ENCODE peak calls at places on chromosomes 3 and 15, in seven cellular contexts. H is body of pancreas, Z is GM23248, G is mucosa of descending colon, P is esophagus muscularis mucosa, U is tibial artery, V is aorta. Y is an unnamed sample.
A peak's percentile ranks its signal among the peaks of the same experiment; 100 is the strongest.

GRCh38 chr3:11364181-11364580 is 92.0 kb downstream of the ATG7 start:
- DNase-seq in G (no peak), Z (peak; percentile 65), H (no peak), P (no peak), V (no peak), U (no peak), Y (no peak)

GRCh38 chr3:134309987-134310700 is 59.5 kb upstream of the RYK start:
- DNase-seq in H (no peak), Z (no peak), V (peak; percentile 20), G (peak; percentile 61), P (no peak), U (no peak), Y (no peak)

GRCh38 chr3:23159929-23160328 is 43.2 kb upstream of the UBE2E2 start:
- DNase-seq in G (no peak), Z (peak; percentile 91), U (no peak), P (no peak), H (no peak), V (no peak), Y (no peak)

GRCh38 chr3:192571197-192571791 is 156.0 kb downstream of the FGF12 start:
- DNase-seq in U (peak; percentile 75), G (peak; percentile 9), P (no peak), Z (peak; percentile 82), V (peak; percentile 92), H (peak; percentile 40), Y (peak; percentile 67)

GRCh38 chr15:35141743-35142356 is 56.8 kb upstream of the NANOGP8 start:
- DNase-seq in Z (peak; percentile 85), P (no peak), V (no peak), H (no peak), G (no peak), U (no peak), Y (no peak)

GRCh38 chr3:78734048-78734637 is 1033.7 kb downstream of the ROBO1 start:
- DNase-seq in G (no peak), P (no peak), U (no peak), Z (peak; percentile 60), H (no peak), V (no peak), Y (no peak)

GRCh38 chr3:188001052-188001567 is 152.8 kb upstream of the LPP start:
- DNase-seq in V (no peak), U (no peak), H (no peak), Z (peak; percentile 3), P (no peak), G (no peak), Y (no peak)

GRCh38 chr3:28050895-28051294 is 190.5 kb upstream of the CMC1 start:
- DNase-seq in P (no peak), V (no peak), G (peak; percentile 77), Z (peak; percentile 85), U (no peak), H (no peak), Y (no peak)

GRCh38 chr3:140760324-140761075 is 82.6 kb downstream of the TRIM42 start:
- DNase-seq in V (no peak), Z (no peak), P (peak; percentile 78), H (no peak), G (no peak), U (no peak), Y (no peak)

GRCh38 chr15:65006876-65007275 is 17.2 kb upstream of the SPG21 start:
- DNase-seq in H (no peak), G (no peak), U (no peak), Z (no peak), V (no peak), P (no peak), Y (no peak)

GRCh38 chr3:106119691-106120090 is 250.9 kb upstream of the CBLB start:
- DNase-seq in H (no peak), V (no peak), Z (peak; percentile 89), U (no peak), P (no peak), G (no peak), Y (no peak)

GRCh38 chr3:5298453-5298852 is 110.9 kb downstream of the EDEM1 start:
- DNase-seq in G (no peak), Z (no peak), U (no peak), H (no peak), V (no peak), P (no peak), Y (no peak)

GRCh38 chr15:74431645-74432044 is 2.1 kb downstream of the SEMA7A start:
- DNase-seq in Z (peak; percentile 44), H (no peak), P (no peak), U (no peak), G (no peak), V (no peak), Y (no peak)

GRCh38 chr3:183762304-183762703 is 63.1 kb downstream of the MAP6D1 start:
- DNase-seq in V (no peak), G (no peak), H (no peak), U (no peak), Z (no peak), P (no peak), Y (no peak)

GRCh38 chr15:95266481-95267061 is 1035.2 kb downstream of the MCTP2 start:
- DNase-seq in U (no peak), H (no peak), P (no peak), G (no peak), Z (peak; percentile 67), V (no peak), Y (no peak)

GRCh38 chr3:177929310-177929709 is 606.9 kb upstream of the KCNMB2 start:
- DNase-seq in H (no peak), Z (peak; percentile 46), P (no peak), G (no peak), U (no peak), V (no peak), Y (no peak)

DNA sequence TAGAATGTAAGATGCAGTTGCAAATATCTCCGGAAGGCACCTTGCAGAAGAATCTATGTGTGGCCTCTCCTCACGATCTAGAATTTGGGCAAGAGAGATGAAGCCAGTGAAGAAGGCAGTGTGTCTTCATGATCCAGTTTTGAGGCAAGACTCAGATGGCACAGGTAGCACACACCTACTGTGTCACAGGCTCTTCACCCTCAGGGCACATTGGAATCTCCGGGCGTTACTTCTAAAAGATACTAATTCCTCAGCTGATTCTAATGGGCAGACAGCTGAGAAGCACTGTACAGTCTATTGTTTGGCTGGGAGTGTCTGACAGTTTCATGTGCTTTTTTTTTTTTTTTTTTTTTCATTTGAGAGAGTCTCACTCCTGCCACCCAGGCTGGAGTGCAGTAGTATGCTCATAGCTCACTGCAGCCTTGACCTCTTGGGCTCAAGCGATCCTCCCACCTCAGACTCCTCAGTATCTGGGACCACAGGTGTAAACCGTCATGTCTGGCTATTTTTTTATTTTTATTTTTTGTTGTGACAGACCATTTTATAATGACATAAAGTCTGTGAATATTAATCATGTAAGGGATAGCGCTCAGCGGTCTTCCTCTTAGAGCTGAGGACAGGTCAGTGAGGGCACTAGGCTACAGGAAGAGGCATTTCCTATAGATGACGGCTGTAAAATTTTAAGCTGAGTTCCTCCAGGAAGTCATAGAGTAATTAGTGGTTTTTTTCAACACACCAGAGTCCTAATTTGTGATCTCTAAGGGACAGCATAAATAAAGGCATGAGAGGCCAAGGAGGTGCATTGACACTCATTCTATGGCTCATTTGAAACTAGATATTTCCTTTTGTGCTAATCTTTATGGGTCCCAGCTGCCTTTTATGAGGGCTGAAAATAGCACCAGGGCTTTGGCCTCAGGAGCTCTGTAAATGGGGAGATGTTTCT is 4.0 kb downstream of the C3orf52 start:
- DNase-seq in P (no peak), V (no peak), G (peak; percentile 59), Z (no peak), U (no peak), H (no peak), Y (no peak)
- H3K4me1 ChIP-seq in P (peaks cover 35% of the 10 kb centered on the region), V (no peaks in the 10 kb centered on the region), G (peaks cover 45% of the 10 kb centered on the region), Z (peaks cover 13% of the 10 kb centered on the region), U (peaks cover 21% of the 10 kb centered on the region), H (peaks cover 60% of the 10 kb centered on the region), Y (peaks cover 12% of the 10 kb centered on the region)

GRCh38 chr15:28915935-28916334 is 30.2 kb downstream of the APBA2 start:
- DNase-seq in V (peak; percentile 62), H (no peak), U (peak; percentile 58), Z (no peak), P (no peak), G (no peak), Y (peak; percentile 58)

GRCh38 chr15:28919679-28920655 is 34.2 kb downstream of the APBA2 start:
- DNase-seq in Z (no peak), U (peak; percentile 55), V (peak; percentile 50), P (no peak), G (no peak), H (no peak), Y (peak; percentile 50)

GRCh38 chr15:28919201-28919627 is 33.4 kb downstream of the APBA2 start:
- DNase-seq in G (no peak), V (peak; percentile 73), P (no peak), Z (no peak), U (peak; percentile 51), H (no peak), Y (peak; percentile 57)

GRCh38 chr15:28917791-28918140 is 32.0 kb downstream of the APBA2 start:
- DNase-seq in H (no peak), P (no peak), G (no peak), U (peak; percentile 34), V (peak; percentile 62), Z (no peak), Y (no peak)

GRCh38 chr15:28918141-28918983 is 32.6 kb downstream of the APBA2 start:
- DNase-seq in H (no peak), V (peak; percentile 59), G (no peak), Z (no peak), U (peak; percentile 55), P (no peak), Y (peak; percentile 56)
- H3K4me1 ChIP-seq in H (peaks cover 6% of the 10 kb centered on the region), V (no peaks in the 10 kb centered on the region), G (no peaks in the 10 kb centered on the region), Z (no peaks in the 10 kb centered on the region), U (no peaks in the 10 kb centered on the region), P (no peaks in the 10 kb centered on the region), Y (no peaks in the 10 kb centered on the region)

DNA sequence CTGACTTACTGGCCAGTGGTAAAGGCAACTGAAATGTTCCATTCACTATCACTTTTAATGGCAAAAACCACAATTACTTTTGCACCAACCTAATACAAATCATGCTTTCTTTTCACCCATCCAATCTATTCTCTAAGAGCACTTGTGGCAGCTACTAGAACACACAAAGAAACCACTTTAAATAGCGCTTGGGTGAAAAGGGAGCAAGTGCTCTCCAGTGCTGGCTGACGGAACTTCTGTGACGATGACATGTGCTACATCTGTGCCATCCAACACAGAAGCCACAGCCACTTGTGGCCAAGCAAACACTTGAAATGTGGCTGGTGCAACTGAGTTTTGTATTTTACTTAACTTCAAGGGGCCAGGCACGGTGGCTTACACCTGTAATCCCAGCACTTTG is 18.9 kb downstream of the SH3BP5 start:
- DNase-seq in P (no peak), H (no peak), V (no peak), G (no peak), Z (no peak), U (peak; percentile 59), Y (peak; percentile 82)
- H3K4me1 ChIP-seq in P (peaks cover 6% of the 10 kb centered on the region), H (peaks cover 13% of the 10 kb centered on the region), V (peaks cover 3% of the 10 kb centered on the region), G (no peaks in the 10 kb centered on the region), Z (peaks cover 71% of the 10 kb centered on the region), U (peaks cover 50% of the 10 kb centered on the region), Y (peaks cover 68% of the 10 kb centered on the region)

GRCh38 chr3:71112576-71112975 is 471.0 kb downstream of the FOXP1 start:
- DNase-seq in Z (no peak), G (no peak), U (no peak), P (no peak), H (no peak), V (no peak), Y (no peak)

GRCh38 chr3:71110531-71111222 is 472.9 kb downstream of the FOXP1 start:
- DNase-seq in G (no peak), U (no peak), Z (no peak), P (no peak), V (no peak), H (no peak), Y (no peak)

GRCh38 chr3:71109241-71109976 is 474.1 kb downstream of the FOXP1 start:
- DNase-seq in U (no peak), Z (peak; percentile 79), G (no peak), V (no peak), P (no peak), H (no peak), Y (no peak)

GRCh38 chr3:71109977-71110285 is 473.6 kb downstream of the FOXP1 start:
- DNase-seq in P (no peak), H (no peak), V (no peak), U (no peak), G (no peak), Z (no peak), Y (no peak)

GRCh38 chr3:71111784-71112440 is 471.6 kb downstream of the FOXP1 start:
- DNase-seq in H (no peak), Z (peak; percentile 97), P (no peak), G (no peak), V (no peak), U (no peak), Y (no peak)
- H3K4me1 ChIP-seq in H (peaks cover 34% of the 10 kb centered on the region), Z (peaks cover 45% of the 10 kb centered on the region), P (peaks cover 86% of the 10 kb centered on the region), G (peaks cover 7% of the 10 kb centered on the region), V (peaks cover 6% of the 10 kb centered on the region), U (peaks cover 49% of the 10 kb centered on the region), Y (peaks cover 27% of the 10 kb centered on the region)